ENCODE peak calls at places on chromosomes 11 and 22, in six cellular contexts. Z is suprapubic skin, B is colonic mucosa, L is spleen, P is right lobe of liver, X is MM.1S. S is an unnamed sample.

GRCh38 chr11:132848336-132848735 is 684.0 kb downstream of the OPCML start:
- DNase-seq in L (no peak), P (no peak), Z (no peak), X (no peak), B (no peak), S (no peak)

GRCh38 chr11:28144808-28145207 is 36.6 kb downstream of the METTL15 start:
- DNase-seq in X (no peak), Z (no peak), P (no peak), B (no peak), L (no peak), S (no peak)

GRCh38 chr22:29947410-29948387 is 64.7 kb downstream of the MTMR3 start:
- DNase-seq in L (no peak), P (no peak), B (no peak), X (no peak), Z (no peak), S (no peak)

GRCh38 chr22:43855431-43855830 is 6.9 kb downstream of the SULT4A1 start:
- DNase-seq in B (no peak), Z (no peak), P (no peak), X (no peak), L (peak; percentile 13), S (no peak)

GRCh38 chr11:79439430-79439892 is 1.4 kb downstream of the TENM4 start:
- DNase-seq in P (no peak), L (no peak), Z (no peak), B (peak; percentile 19), X (peak; percentile 18), S (no peak)

GRCh38 chr22:19275104-19275503 is 16.4 kb downstream of the CLTCL1 start:
- DNase-seq in L (no peak), Z (no peak), B (no peak), P (no peak), X (no peak), S (no peak)

GRCh38 chr22:49962751-49963646 is 2.4 kb downstream of the PIM3 start:
- DNase-seq in X (peak; percentile 4), L (peak; percentile 87), P (peak; percentile 55), Z (peak; percentile 79), B (peak; percentile 39), S (no peak)

GRCh38 chr11:2794419-2794795 is 91.2 kb downstream of the CDKN1C start:
- DNase-seq in L (peak; percentile 38), X (no peak), P (peak; percentile 5), Z (peak; percentile 48), B (no peak), S (no peak)

GRCh38 chr11:108511851-108512474 is 13.8 kb upstream of the POGLUT3 start:
- DNase-seq in P (no peak), B (no peak), Z (no peak), L (no peak), X (no peak), S (no peak)

GRCh38 chr11:3738241-3738640 is 59.1 kb downstream of the NUP98 start:
- DNase-seq in P (no peak), Z (no peak), L (no peak), X (no peak), B (no peak), S (no peak)

GRCh38 chr11:121038642-121039409 is 14.9 kb downstream of the TBCEL start:
- DNase-seq in X (no peak), Z (no peak), B (no peak), P (no peak), L (no peak), S (no peak)

GRCh38 chr22:39490135-39490798 is 11.8 kb upstream of the MIEF1 start:
- DNase-seq in P (peak; percentile 80), X (peak; percentile 47), L (peak; percentile 97), B (peak; percentile 79), Z (no peak), S (peak; percentile 91)

GRCh38 chr11:71502026-71502425 is 25.0 kb upstream of the KRTAP5-7 start:
- DNase-seq in X (no peak), B (no peak), P (no peak), L (no peak), Z (no peak), S (no peak)

GRCh38 chr11:41201156-41201555 is 258.3 kb downstream of the LRRC4C start:
- DNase-seq in B (no peak), P (no peak), X (peak; percentile 30), L (no peak), Z (no peak), S (no peak)

GRCh38 chr22:46072030-46072881 is 78.1 kb upstream of the PPARA start:
- DNase-seq in Z (peak; percentile 85), P (peak; percentile 88), L (peak; percentile 90), X (peak; percentile 41), B (peak; percentile 73), S (no peak)

GRCh38 chr11:34344410-34345011 is 13.3 kb downstream of the ABTB2 start:
- DNase-seq in L (no peak), Z (no peak), X (no peak), B (no peak), P (no peak), S (no peak)

GRCh38 chr11:34346551-34346950 is 11.3 kb downstream of the ABTB2 start:
- DNase-seq in Z (no peak), P (no peak), B (no peak), X (no peak), L (no peak), S (no peak)

GRCh38 chr11:34345991-34346480 is 11.8 kb downstream of the ABTB2 start:
- DNase-seq in L (no peak), P (no peak), X (no peak), Z (no peak), B (no peak), S (peak; percentile 65)

GRCh38 chr11:34343686-34344085 is 14.1 kb downstream of the ABTB2 start:
- DNase-seq in Z (no peak), B (no peak), X (no peak), P (no peak), L (no peak), S (no peak)

GRCh38 chr11:34345012-34345804 is 12.6 kb downstream of the ABTB2 start:
- DNase-seq in X (no peak), Z (no peak), B (peak; percentile 62), L (no peak), P (peak; percentile 83), S (no peak)
- H3K4me1 ChIP-seq in X (no peaks in the 10 kb centered on the region), Z (peaks cover 58% of the 10 kb centered on the region), B (no peaks in the 10 kb centered on the region), L (peaks cover 8% of the 10 kb centered on the region), P (no peaks in the 10 kb centered on the region), S (no peaks in the 10 kb centered on the region)

DNA sequence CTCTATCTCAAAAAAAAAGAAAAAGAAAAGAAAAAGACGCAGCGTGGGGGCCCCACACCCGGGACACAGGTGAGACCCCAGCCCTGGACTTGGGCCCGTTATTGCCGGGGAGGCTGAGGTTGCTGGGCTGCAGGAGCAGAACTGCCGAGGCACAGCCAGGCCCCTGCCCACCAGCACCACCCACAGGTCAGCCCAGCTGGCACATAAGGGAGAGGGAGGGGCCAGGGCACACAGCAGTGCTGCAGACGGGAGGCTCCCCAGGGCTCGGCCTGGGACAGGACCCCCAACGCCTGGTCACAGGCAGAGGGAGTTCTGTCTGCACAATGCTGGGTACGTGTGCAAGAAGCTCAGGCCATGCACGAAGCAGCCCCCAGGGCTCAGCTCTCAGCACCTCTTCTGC is 18.5 kb downstream of the CHID1 start:
- DNase-seq in Z (no peak), X (no peak), L (no peak), P (no peak), B (no peak), S (no peak)
- TF ChIP-seq CTCF in Z (no peak), X (no peak), L (no peak), P (peak; percentile 6), B (no peak), S (no peak)

GRCh38 chr22:28921585-28921879 is 38.2 kb downstream of the ZNRF3 start:
- DNase-seq in B (no peak), X (no peak), P (no peak), L (no peak), Z (no peak), S (no peak)

GRCh38 chr22:28922540-28923244 is 39.3 kb downstream of the ZNRF3 start:
- DNase-seq in B (peak; percentile 42), P (no peak), X (no peak), Z (no peak), L (no peak), S (no peak)

GRCh38 chr22:28915969-28916368 is 32.6 kb downstream of the ZNRF3 start:
- DNase-seq in B (no peak), L (no peak), X (no peak), P (no peak), Z (no peak), S (no peak)

GRCh38 chr22:28920757-28921584 is 37.6 kb downstream of the ZNRF3 start:
- DNase-seq in X (no peak), L (no peak), B (no peak), P (no peak), Z (no peak), S (no peak)

DNA sequence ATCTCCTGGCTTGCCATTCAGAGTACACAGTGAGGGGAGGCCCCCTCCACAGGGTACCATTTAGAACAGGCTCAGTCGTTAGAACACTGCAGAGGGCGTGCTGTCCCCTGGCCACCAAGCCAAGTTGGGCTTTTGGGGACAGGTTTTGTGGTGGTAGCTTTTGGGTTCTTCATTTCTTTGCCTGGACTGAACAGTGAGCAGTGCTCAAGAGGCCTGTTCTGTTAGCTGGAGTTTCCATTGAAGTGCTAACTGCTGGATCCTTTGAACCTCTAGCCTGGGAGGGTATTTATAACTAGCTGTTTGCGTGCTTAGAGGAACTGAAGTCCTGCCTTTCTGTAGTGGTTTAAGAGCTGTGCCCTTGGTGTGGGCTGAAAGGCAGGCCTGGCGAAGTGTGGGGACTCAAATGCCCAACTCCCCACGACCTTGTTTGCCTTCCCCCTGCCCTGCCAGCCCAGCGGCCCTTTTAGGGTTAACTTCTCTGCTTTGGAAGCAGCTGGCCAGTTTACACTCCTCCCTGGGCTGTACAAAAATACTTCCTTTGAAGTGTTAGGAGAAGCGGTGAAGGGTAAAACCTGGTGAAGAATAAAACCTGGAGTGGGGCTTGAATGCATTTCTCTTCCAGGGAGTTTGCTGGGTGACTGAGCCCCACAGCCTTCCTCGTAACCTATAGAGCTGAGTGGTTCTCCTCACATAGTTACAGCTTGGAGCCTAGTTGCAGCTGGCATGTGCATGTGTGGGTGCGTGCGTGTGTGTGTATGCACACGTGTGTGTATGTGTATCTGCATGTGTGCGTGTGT is 34.6 kb downstream of the ZNRF3 start:
- DNase-seq in L (no peak), P (no peak), B (peak; percentile 61), X (no peak), Z (no peak), S (no peak)
- H3K4me3 ChIP-seq in L (no peak overlapping the region), P (no peak overlapping the region), B (no peak overlapping the region), X (no peak overlapping the region), Z (no peak overlapping the region), S (no peak overlapping the region)

GRCh38 chr11:95085117-95085825 is 4.4 kb upstream of the ENDOD1 start:
- DNase-seq in X (no peak), Z (no peak), B (no peak), P (no peak), L (no peak), S (no peak)

GRCh38 chr11:95082576-95083001 is 7.1 kb upstream of the ENDOD1 start:
- DNase-seq in Z (no peak), L (no peak), P (no peak), B (no peak), X (no peak), S (no peak)

GRCh38 chr11:95086116-95086515 is 3.5 kb upstream of the ENDOD1 start:
- DNase-seq in Z (no peak), B (no peak), L (no peak), P (no peak), X (no peak), S (no peak)

GRCh38 chr11:95087171-95087570 is 2.5 kb upstream of the ENDOD1 start:
- DNase-seq in L (no peak), Z (no peak), X (no peak), P (no peak), B (no peak), S (no peak)

DNA sequence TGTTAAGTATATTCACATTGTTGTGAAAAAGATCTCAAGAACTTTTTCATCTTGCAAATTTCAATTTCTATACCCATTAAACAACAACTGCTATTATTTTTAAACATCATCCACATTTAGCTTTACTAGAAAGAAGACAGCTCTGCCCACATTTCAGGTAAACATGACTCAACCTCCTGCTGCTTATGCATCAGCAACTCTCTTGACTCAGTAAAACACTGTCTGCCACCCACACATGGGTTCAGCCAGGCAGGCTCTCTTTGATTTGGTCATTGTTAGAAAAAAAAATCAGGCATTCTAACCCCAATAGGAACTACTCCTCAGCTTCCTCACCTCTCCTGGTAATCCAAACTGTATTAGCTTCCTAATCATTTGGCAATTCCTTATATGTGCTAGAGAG is 5.1 kb upstream of the ENDOD1 start:
- DNase-seq in P (no peak), B (no peak), Z (no peak), L (no peak), X (no peak), S (no peak)
- H3K4me1 ChIP-seq in P (no peaks in the 10 kb centered on the region), B (no peaks in the 10 kb centered on the region), Z (peaks cover 16% of the 10 kb centered on the region), L (peaks cover 33% of the 10 kb centered on the region), X (peaks cover 7% of the 10 kb centered on the region), S (no peaks in the 10 kb centered on the region)

S was measured in right atrium auricular region.